ENCODE peak calls at places on chromosomes 13 and 19, in six cellular contexts. I is mesendoderm, H is neuronal stem cell, O is IMR-90, N is H1, Y is mesenchymal stem cell. U is an unnamed sample.

GRCh38 chr19:46975918-46976782 is 43.5 kb upstream of the NPAS1 start:
- DNase-seq in O (peak), Y (peak), N (peak), I (peak), H (peak), U (peak)

GRCh38 chr19:53519431-53519830 is 18.5 kb upstream of the ZNF331 start:
- DNase-seq in O (no peak), I (no peak), Y (no peak), H (no peak), N (no peak), U (no peak)

GRCh38 chr13:112114391-112114790 is 47.4 kb downstream of the SOX1 start:
- DNase-seq in Y (no peak), H (no peak), O (no peak), N (no peak), I (no peak), U (no peak)

GRCh38 chr13:62321139-62321538 is 905.5 kb upstream of the PCDH20 start:
- DNase-seq in Y (no peak), I (no peak), O (no peak), N (no peak), H (no peak), U (no peak)

GRCh38 chr19:4914736-4915501 is 5.6 kb downstream of the UHRF1 start:
- DNase-seq in O (peak), I (peak), H (no peak), N (no peak), Y (peak), U (peak)

GRCh38 chr19:51338563-51339312 is 3.2 kb downstream of the VSIG10L start:
- DNase-seq in H (peak), I (peak), N (peak), Y (peak), O (peak), U (peak)

GRCh38 chr19:16920816-16921529 is 32.2 kb downstream of the F2RL3 start:
- DNase-seq in N (no peak), Y (peak), O (peak), H (no peak), I (peak), U (peak)

GRCh38 chr19:46661735-46662592 is 982 bp upstream of the DACT3 start:
- DNase-seq in Y (peak), H (peak), N (no peak), O (peak), I (peak), U (peak)

GRCh38 chr13:33524086-33524485 is 238.5 kb upstream of the STARD13 start:
- DNase-seq in N (no peak), O (peak), H (no peak), I (no peak), Y (peak), U (no peak)

GRCh38 chr13:62357887-62358645 is 942.4 kb upstream of the PCDH20 start:
- DNase-seq in N (peak), H (peak), I (peak), Y (peak), O (peak), U (peak)

GRCh38 chr19:41957838-41958366 is 1.2 kb downstream of the RABAC1 start:
- DNase-seq in N (peak), Y (peak), I (peak), H (peak), O (peak), U (peak)

GRCh38 chr19:5870986-5871394 is 650 bp upstream of the FUT5 start:
- DNase-seq in I (no peak), Y (peak), N (no peak), O (no peak), H (no peak), U (no peak)

GRCh38 chr19:23075031-23075733 is 41.6 kb upstream of the ZNF730 start:
- DNase-seq in I (peak), H (peak), Y (peak), O (peak), N (peak), U (peak)

GRCh38 chr13:48979892-48980291 is 4.2 kb downstream of the FNDC3A start:
- DNase-seq in N (no peak), H (no peak), O (no peak), Y (no peak), I (no peak), U (no peak)

GRCh38 chr13:38045278-38046048 is 175.9 kb upstream of the TRPC4 start:
- DNase-seq in Y (peak), O (peak), I (peak), N (peak), H (peak), U (peak)

GRCh38 chr13:70390064-70390463 is 281.8 kb upstream of the KLHL1 start:
- DNase-seq in Y (no peak), I (no peak), N (no peak), H (no peak), O (no peak), U (no peak)

GRCh38 chr19:5623397-5624153 is 692 bp downstream of the SAFB start:
- DNase-seq in Y (peak), I (no peak), O (no peak), H (no peak), N (no peak), U (no peak)

GRCh38 chr13:20814224-20814910 is 40.6 kb upstream of the EEF1AKMT1 start:
- DNase-seq in O (peak), H (no peak), N (no peak), I (peak), Y (peak), U (no peak)

GRCh38 chr19:48637948-48638830 is 1.0 kb upstream of the DBP start:
- DNase-seq in I (peak), N (peak), Y (peak), H (peak), O (peak), U (peak)

GRCh38 chr13:83150616-83151307 is 731.5 kb downstream of the SLITRK1 start:
- DNase-seq in H (no peak), O (no peak), N (no peak), I (no peak), Y (no peak), U (no peak)

GRCh38 chr19:17185590-17185989 is 29.6 kb upstream of the USE1 start:
- DNase-seq in H (no peak), N (no peak), O (no peak), I (no peak), Y (no peak), U (no peak)

GRCh38 chr13:20425819-20426219 is 99.8 kb downstream of the CRYL1 start:
- DNase-seq in I (peak), Y (no peak), O (no peak), H (no peak), N (no peak), U (peak)

GRCh38 chr13:48797127-48797526 is 143.4 kb downstream of the CYSLTR2 start:
- DNase-seq in N (no peak), H (no peak), Y (no peak), I (no peak), O (no peak), U (peak)

GRCh38 chr19:51325161-51325979 is 13.9 kb downstream of the IGLON5 start:
- DNase-seq in H (no peak), N (no peak), O (no peak), I (no peak), Y (no peak), U (no peak)

GRCh38 chr13:41345921-41346589 is 35.0 kb downstream of the NAA16 start:
- DNase-seq in N (no peak), H (no peak), O (peak), I (no peak), Y (no peak), U (no peak)

GRCh38 chr13:106291006-106291405 is 244.5 kb downstream of the EFNB2 start:
- DNase-seq in O (peak), N (no peak), I (no peak), Y (peak), H (no peak), U (no peak)

GRCh38 chr13:24888291-24888931 is 124.4 kb downstream of the RNF17 start:
- DNase-seq in Y (no peak), N (no peak), I (no peak), H (no peak), O (no peak), U (no peak)

GRCh38 chr19:18204394-18205179 is 745 bp upstream of the RAB3A start:
- DNase-seq in I (peak), O (no peak), Y (peak), N (no peak), H (peak), U (peak)

GRCh38 chr13:71787461-71787860 is 79.5 kb downstream of the DACH1 start:
- DNase-seq in Y (no peak), N (no peak), O (no peak), I (no peak), H (no peak), U (no peak)

GRCh38 chr19:39568604-39569003 is 28.6 kb upstream of the EID2 start:
- DNase-seq in H (no peak), I (no peak), Y (peak), O (no peak), N (no peak), U (peak)

GRCh38 chr13:102235689-102236088 is 166.2 kb downstream of the FGF14 start:
- DNase-seq in H (no peak), O (no peak), I (no peak), Y (no peak), N (no peak), U (peak)

GRCh38 chr19:58054792-58055482 is 4.1 kb upstream of the ZNF135 start:
- DNase-seq in O (peak), H (no peak), N (no peak), Y (no peak), I (peak), U (no peak)

GRCh38 chr13:82701021-82701420 is 1181.3 kb downstream of the SLITRK1 start:
- DNase-seq in O (no peak), I (no peak), H (no peak), N (no peak), Y (no peak), U (no peak)

DNA sequence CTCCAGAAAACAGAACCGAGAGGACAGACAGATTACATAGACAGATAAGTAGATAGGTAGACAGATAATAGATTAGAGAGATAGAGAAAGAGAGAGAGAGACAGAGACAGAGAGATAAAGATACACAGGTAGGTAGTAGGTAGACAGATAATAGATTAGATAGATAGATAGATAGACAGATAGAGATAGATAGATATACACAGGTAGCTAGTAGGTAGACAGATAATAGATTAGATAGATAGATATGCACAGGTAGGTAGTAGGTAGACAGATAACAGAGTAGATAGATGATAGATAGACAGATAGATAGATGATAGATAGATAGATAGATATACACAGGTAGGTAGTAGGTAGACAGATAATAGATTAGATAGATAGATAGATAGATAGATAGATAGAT is 10.1 kb downstream of the FFAR2 start:
- DNase-seq in N (no peak), Y (no peak), O (no peak), H (no peak), I (no peak), U (peak)
- H3K4me2 ChIP-seq in N (no peak), Y (no peak), O (no peak), H (no peak), I (no peak), U (no peak)

GRCh38 chr19:1252818-1253513 is 4.6 kb downstream of the MIDN start:
- DNase-seq in H (no peak), I (peak), O (peak), N (no peak), Y (peak), U (peak)

GRCh38 chr19:1252221-1252817 is 3.9 kb downstream of the MIDN start:
- DNase-seq in I (peak), O (peak), Y (peak), N (no peak), H (no peak), U (peak)

GRCh38 chr19:1250374-1251232 is 2.2 kb downstream of the MIDN start:
- DNase-seq in H (peak), Y (peak), N (no peak), O (peak), I (peak), U (no peak)

GRCh38 chr19:1251233-1251502 is 2.8 kb downstream of the MIDN start:
- DNase-seq in I (peak), Y (peak), N (no peak), O (peak), H (no peak), U (peak)

DNA sequence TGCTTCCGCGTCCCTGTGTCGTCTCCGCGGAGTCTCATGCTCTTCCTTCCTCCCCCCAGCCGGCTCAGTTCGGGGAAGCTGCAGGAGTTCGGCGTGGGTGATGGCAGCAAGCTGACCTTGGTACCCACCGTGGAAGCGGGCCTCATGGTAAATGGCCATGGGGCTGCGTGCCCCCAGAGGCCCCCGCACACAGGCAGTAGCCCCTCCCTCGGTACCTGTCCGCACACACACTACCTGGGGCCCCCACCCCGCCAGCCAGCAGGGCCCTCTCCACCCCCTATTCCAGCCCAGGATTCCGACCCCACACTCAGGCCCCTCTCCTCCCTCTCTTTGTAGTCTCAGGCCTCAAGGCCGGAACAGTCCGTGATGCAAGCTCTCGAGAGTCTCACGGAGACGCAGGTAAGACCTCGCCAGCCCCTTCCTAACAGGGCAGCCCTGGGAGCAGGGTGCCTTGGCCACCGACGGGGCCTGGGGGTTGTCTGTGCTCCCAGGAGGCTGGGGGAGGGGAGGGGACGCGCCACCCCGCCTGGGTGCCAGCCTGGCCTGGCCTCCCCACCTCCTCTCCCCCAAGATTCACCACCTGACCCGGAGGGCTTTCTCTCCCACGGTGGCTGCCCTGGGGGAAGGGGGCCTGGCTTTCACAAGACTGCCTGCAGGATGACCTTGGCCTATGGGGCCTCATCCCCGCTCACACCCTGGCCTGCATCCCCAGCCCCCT is 3.3 kb downstream of the MIDN start:
- DNase-seq in I (peak), Y (no peak), O (no peak), N (no peak), H (no peak), U (peak)
- H3K18ac ChIP-seq in I (peak), Y (peak), O (peak), N (peak), H (peak), U (peak)

GRCh38 chr13:113451951-113452421 is 1.3 kb downstream of the ADPRHL1 start:
- DNase-seq in O (no peak), Y (no peak), I (no peak), N (no peak), H (no peak), U (no peak)
- H3K4me3 ChIP-seq in O (no peak), Y (no peak), I (no peak), N (no peak), H (no peak), U (no peak)

GRCh38 chr19:34774857-34775256 is 1.8 kb upstream of the ZNF599 start:
- DNase-seq in H (no peak), O (no peak), Y (no peak), I (no peak), N (no peak), U (no peak)
- H3K4me2 ChIP-seq in H (no peak), O (no peak), Y (no peak), I (no peak), N (no peak), U (no peak)

GRCh38 chr19:11463391-11463790 is 17.5 kb downstream of the ELAVL3 start:
- DNase-seq in N (no peak), I (no peak), O (no peak), H (no peak), Y (no peak), U (no peak)

GRCh38 chr19:11465605-11466004 is 15.2 kb downstream of the ELAVL3 start:
- DNase-seq in O (no peak), N (no peak), Y (no peak), I (no peak), H (no peak), U (no peak)

GRCh38 chr19:11461453-11461852 is 19.4 kb downstream of the ELAVL3 start:
- DNase-seq in N (no peak), Y (no peak), I (no peak), H (no peak), O (no peak), U (no peak)

GRCh38 chr19:11460207-11460606 is 20.6 kb downstream of the ELAVL3 start:
- DNase-seq in N (no peak), Y (no peak), H (no peak), I (no peak), O (no peak), U (no peak)

DNA sequence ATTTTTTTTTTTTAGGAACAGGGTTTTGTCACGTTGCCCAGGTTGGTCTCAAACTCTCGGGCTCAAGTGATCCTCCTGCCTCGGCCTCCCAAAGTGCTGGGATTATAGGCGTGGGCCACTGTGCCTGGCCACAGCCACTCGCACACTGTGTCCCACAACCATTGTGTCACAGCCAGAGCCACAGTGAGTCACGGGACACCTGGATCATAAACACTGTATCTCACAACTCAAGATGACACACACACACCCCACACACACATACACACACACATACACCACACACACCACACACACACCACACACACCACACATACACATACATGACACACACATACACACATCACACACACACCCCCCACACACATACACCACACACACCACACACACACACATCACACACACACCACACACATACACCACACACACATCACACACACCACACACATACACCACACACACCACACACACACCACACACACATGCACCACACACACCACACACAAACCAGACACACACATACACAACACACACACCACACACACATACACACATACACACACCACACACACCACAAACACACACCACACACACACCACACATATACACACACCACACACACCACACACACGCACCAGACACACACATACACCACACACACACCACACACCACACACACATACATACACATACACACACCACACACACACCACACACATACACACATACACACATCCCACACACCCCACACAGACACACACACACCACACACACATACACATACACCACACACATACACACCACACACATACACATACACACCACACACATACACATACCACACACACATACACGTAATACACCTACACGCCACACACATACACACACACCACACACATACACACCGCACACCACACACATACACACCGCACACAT is 16.2 kb downstream of the ELAVL3 start:
- DNase-seq in O (no peak), H (no peak), N (no peak), I (no peak), Y (no peak), U (no peak)
- H3K18ac ChIP-seq in O (no peak), H (peak), N (no peak), I (no peak), Y (no peak), U (no peak)

GRCh38 chr13:44396963-44397580 is 23.4 kb downstream of the SERP2 start:
- DNase-seq in O (peak), I (peak), N (no peak), Y (peak), H (peak), U (no peak)
- H3K4me3 ChIP-seq in O (no peak), I (no peak), N (no peak), Y (peak), H (peak), U (no peak)

DNA sequence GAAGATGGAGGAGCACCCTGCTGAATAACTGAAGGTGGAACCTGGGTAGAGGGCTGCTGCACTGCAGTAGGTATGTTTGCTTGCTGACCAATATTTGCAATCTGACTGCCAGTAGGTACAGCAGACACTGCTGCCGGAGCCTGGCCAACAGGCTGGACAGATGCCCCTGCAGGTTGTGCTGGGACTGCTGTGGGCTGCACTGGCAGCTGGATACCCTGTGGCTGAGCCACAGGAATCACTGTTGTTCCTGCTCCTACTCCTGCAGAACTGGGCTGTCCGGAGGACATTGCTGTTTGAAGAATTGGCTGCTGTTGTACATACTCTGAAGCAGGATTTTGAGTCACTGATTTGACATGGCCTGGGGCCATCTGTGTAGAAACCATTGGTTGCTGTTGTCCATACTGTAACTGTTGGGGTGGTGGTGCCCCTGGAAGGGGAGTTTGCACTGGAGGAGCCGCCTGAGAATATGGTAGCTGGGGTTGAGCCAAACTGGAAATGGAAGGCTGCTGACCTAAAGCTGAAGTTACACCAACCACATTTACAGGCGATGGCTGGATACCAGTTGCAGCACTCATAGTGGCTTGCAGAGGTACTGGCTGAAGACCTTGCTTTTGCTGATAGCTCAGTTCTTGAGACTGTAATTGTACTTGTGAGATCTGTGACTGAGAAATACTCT is 2.2 kb downstream of the TSC22D1 start:
- DNase-seq in Y (peak), N (no peak), H (no peak), I (peak), O (peak), U (peak)
- H3K4me2 ChIP-seq in Y (peak), N (peak), H (peak), I (no peak), O (peak), U (no peak)

GRCh38 chr19:34676697-34677385 is at the start of gene SCGB2B2:
- DNase-seq in N (no peak), H (no peak), O (no peak), Y (no peak), I (no peak), U (no peak)
- H3K18ac ChIP-seq in N (peak), H (peak), O (peak), Y (peak), I (peak), U (peak)